ENCODE peak calls at places on chromosome 19, in eight cellular contexts. O is endodermal cell, J is heart left ventricle, G is ovary, B is left ventricle myocardium inferior, Z is GM12878, Y is neuronal stem cell, U is A549. E is an unnamed sample.

GRCh38 chr19:3663838-3664237 is 36.4 kb downstream of the PIP5K1C start:
- DNase-seq in O (no peak), J (no peak), G (no peak), B (no peak), Z (no peak), Y (no peak), U (no peak), E (no peak)

GRCh38 chr19:46373573-46374359 is 26.9 kb downstream of the PPP5C start:
- DNase-seq in O (peak; percentile 94), J (peak; percentile 90), G (peak; percentile 55), B (peak; percentile 85), Z (no peak), Y (peak; percentile 20), U (peak; percentile 88), E (peak; percentile 99)

GRCh38 chr19:50514346-50515167 is 844 bp upstream of the ASPDH start:
- DNase-seq in O (peak; percentile 46), J (no peak), G (no peak), B (no peak), Z (no peak), Y (no peak), U (no peak), E (no peak)

GRCh38 chr19:14563989-14564650 is 7.7 kb downstream of the NDUFB7 start:
- DNase-seq in O (peak; percentile 98), J (peak; percentile 44), G (no peak), B (no peak), Z (no peak), Y (no peak), U (peak; percentile 11), E (no peak)

GRCh38 chr19:4800591-4801081 is 9.1 kb downstream of the FEM1A start:
- DNase-seq in O (no peak), J (peak; percentile 83), G (no peak), B (no peak), Z (no peak), Y (no peak), U (no peak), E (peak; percentile 87)

GRCh38 chr19:13670846-13671245 is 93.5 kb upstream of the MRI1 start:
- DNase-seq in O (no peak), J (no peak), G (no peak), B (no peak), Z (no peak), Y (no peak), U (no peak), E (no peak)

GRCh38 chr19:12939292-12939606 is 840 bp downstream of the CALR start:
- DNase-seq in O (no peak), J (no peak), G (no peak), B (no peak), Z (no peak), Y (no peak), U (no peak), E (no peak)

GRCh38 chr19:3314962-3315675 is 51.3 kb upstream of the NFIC start:
- DNase-seq in O (no peak), J (no peak), G (no peak), B (no peak), Z (no peak), Y (no peak), U (no peak), E (no peak)

GRCh38 chr19:3213159-3213558 is 11.3 kb upstream of the CELF5 start:
- DNase-seq in O (no peak), J (no peak), G (no peak), B (no peak), Z (no peak), Y (no peak), U (no peak), E (no peak)

GRCh38 chr19:3357731-3358391 is 8.5 kb upstream of the NFIC start:
- DNase-seq in O (peak; percentile 78), J (no peak), G (peak; percentile 49), B (no peak), Z (no peak), Y (no peak), U (no peak), E (no peak)

GRCh38 chr19:45640849-45641273 is 1.7 kb upstream of the EML2 start:
- DNase-seq in O (peak; percentile 93), J (no peak), G (peak; percentile 45), B (no peak), Z (no peak), Y (no peak), U (no peak), E (peak; percentile 50)

GRCh38 chr19:38395381-38396127 is 7.1 kb downstream of the SPRED3 start:
- DNase-seq in O (no peak), J (no peak), G (no peak), B (no peak), Z (no peak), Y (no peak), U (no peak), E (no peak)

GRCh38 chr19:43809762-43810696 is 7.8 kb upstream of the LYPD5 start:
- DNase-seq in O (no peak), J (no peak), G (no peak), B (no peak), Z (peak; percentile 24), Y (no peak), U (peak; percentile 46), E (no peak)

GRCh38 chr19:32372726-32373613 is 27.6 kb downstream of the ZNF507 start:
- DNase-seq in O (no peak), J (no peak), G (no peak), B (no peak), Z (no peak), Y (no peak), U (no peak), E (no peak)

GRCh38 chr19:4972509-4973230 is 3.8 kb downstream of the KDM4B start:
- DNase-seq in O (no peak), J (no peak), G (no peak), B (no peak), Z (no peak), Y (no peak), U (no peak), E (no peak)

GRCh38 chr19:19447536-19448237 is 42.2 kb downstream of the GATAD2A start:
- DNase-seq in O (no peak), J (no peak), G (no peak), B (no peak), Z (no peak), Y (no peak), U (no peak), E (no peak)

DNA sequence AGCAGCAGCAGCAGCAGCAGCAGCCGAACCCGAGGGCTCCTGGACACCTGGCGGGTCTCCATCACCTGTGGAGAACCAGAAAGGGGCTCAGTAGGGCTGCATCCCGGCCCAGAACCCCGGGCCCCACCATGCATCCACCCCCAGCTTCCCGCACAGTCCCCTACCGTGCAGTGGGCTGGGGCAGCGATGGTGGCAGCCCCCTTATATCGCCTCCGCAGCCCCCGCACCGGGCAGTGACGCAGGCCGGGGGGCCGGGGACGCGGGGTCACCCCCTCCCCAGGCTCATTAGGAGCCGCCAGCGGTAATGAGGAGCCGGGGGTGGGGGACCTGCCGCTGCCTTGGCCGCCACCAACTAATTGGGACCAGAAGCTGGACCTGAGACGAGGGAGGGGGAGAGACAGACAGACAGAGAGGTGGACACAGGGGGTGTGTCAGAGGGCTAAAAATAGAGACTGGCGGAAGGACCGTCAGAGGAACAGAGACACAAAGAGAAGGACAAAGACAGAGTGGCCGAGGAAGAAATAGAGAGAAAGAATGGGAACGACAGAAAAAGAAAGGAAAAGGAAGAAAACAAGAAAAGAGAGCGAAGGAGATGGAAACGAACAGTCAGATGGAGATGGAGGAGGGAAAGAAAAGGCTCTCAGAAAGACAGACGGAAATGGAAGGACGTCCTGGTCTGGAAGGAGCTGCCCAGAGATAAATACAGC is at the start of gene PTH2:
- DNase-seq in O (no peak), J (no peak), G (no peak), B (no peak), Z (no peak), Y (no peak), U (no peak), E (no peak)
- H3K4me3 ChIP-seq in O (peak within 1 kb of the TSS; percentile 69), J (peak within 1 kb of the TSS; percentile 15), G (no peak within 1 kb of the TSS), B (peak within 1 kb of the TSS; percentile 56), Z (no peak within 1 kb of the TSS), Y (peak within 1 kb of the TSS; percentile 42), U (peak within 1 kb of the TSS; percentile 38), E (peak within 1 kb of the TSS; percentile 44)

GRCh38 chr19:1310853-1311180 is 25.1 kb downstream of the EFNA2 start:
- DNase-seq in O (no peak), J (no peak), G (no peak), B (no peak), Z (no peak), Y (no peak), U (no peak), E (no peak)

GRCh38 chr19:1308718-1309117 is 23.0 kb downstream of the EFNA2 start:
- DNase-seq in O (no peak), J (no peak), G (no peak), B (no peak), Z (no peak), Y (no peak), U (no peak), E (no peak)

GRCh38 chr19:1307320-1307719 is 21.6 kb downstream of the EFNA2 start:
- DNase-seq in O (no peak), J (no peak), G (no peak), B (no peak), Z (no peak), Y (no peak), U (no peak), E (no peak)

GRCh38 chr19:1309977-1310852 is 24.5 kb downstream of the EFNA2 start:
- DNase-seq in O (no peak), J (no peak), G (no peak), B (no peak), Z (no peak), Y (no peak), U (no peak), E (no peak)

GRCh38 chr19:1307755-1308303 is 22.2 kb downstream of the EFNA2 start:
- DNase-seq in O (no peak), J (no peak), G (no peak), B (no peak), Z (no peak), Y (no peak), U (no peak), E (no peak)
- H3K27ac ChIP-seq in O (no peak overlapping the region), J (no peak overlapping the region), G (no peak overlapping the region), B (no peak overlapping the region), Z (no peak overlapping the region), Y (no peak overlapping the region), U (no peak overlapping the region), E (no peak overlapping the region)

GRCh38 chr19:41089955-41090354 is 1.7 kb downstream of the CYP2A13 start:
- DNase-seq in O (peak; percentile 70), J (no peak), G (peak; percentile 25), B (no peak), Z (no peak), Y (no peak), U (no peak), E (no peak)
- H3K4me3 ChIP-seq in O (no peak overlapping the region), J (no peak overlapping the region), G (no peak overlapping the region), B (no peak overlapping the region), Z (no peak overlapping the region), Y (no peak overlapping the region), U (peak overlapping the region; percentile 33), E (no peak overlapping the region)

DNA sequence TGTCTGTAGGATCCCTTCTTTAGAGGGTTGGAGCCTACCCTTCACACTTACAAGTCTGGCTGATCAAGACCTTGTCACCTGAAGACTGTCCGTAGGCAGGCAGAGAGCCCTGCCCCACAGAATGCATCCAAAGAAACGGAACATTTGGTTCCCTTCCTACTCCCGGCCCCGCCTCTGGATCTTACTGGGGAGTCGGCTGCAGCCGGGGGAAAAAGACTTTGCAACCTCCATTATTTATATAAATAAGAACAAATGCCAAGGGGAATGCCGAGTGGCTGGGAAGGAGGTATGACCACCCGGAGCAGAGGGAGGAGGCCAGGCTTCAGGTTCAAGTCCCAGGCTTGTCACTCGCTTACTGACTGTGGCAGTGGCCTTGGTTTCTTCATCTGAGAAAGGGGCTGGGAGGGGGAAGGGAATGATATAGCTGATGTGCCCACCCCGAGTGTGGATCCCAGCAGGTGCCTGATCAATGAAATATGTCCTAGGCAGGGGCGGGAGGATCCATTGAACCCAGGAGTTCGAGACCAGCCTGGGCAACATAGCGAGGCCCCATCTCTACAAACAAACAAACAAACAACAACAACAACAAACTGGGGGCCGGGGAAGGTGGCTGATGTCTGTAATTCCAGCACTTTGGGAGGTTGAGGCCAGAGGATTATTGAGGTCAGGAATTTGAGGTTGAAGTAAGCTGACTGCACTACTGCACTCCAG is 48.7 kb downstream of the RFX2 start:
- DNase-seq in O (peak; percentile 47), J (no peak), G (no peak), B (no peak), Z (no peak), Y (no peak), U (no peak), E (no peak)
- H3K27ac ChIP-seq in O (no peak overlapping the region), J (peak overlapping the region; percentile 21), G (no peak overlapping the region), B (peak overlapping the region; percentile 95), Z (no peak overlapping the region), Y (no peak overlapping the region), U (peak overlapping the region; percentile 63), E (peak overlapping the region; percentile 89)